ENCODE peak calls at places on chromosomes 6 and 20, in five cellular contexts. K, D, S, F and R are unnamed samples.

GRCh38 chr20:53774487-53775203 is 181.0 kb upstream of the ZNF217 start:
- DNase-seq in K (no peak), D (peak; percentile 100), S (no peak), F (no peak), R (no peak)

GRCh38 chr6:154792761-154793160 is 59.5 kb downstream of the SCAF8 start:
- DNase-seq in K (no peak), D (peak; percentile 85), S (no peak), F (no peak), R (no peak)

GRCh38 chr6:139395891-139396299 is 21.4 kb upstream of the CITED2 start:
- DNase-seq in K (no peak), D (no peak), S (no peak), F (no peak), R (no peak)

GRCh38 chr6:160060920-160061447 is 60.6 kb upstream of the SLC22A1 start:
- DNase-seq in K (no peak), D (no peak), S (no peak), F (no peak), R (no peak)

GRCh38 chr6:107320126-107320525 is 139.2 kb downstream of the PDSS2 start:
- DNase-seq in K (no peak), D (no peak), S (no peak), F (no peak), R (no peak)

GRCh38 chr6:43211960-43212359 is 17.3 kb downstream of the DNPH1 start:
- DNase-seq in K (no peak), D (no peak), S (no peak), F (no peak), R (no peak)

GRCh38 chr20:16708590-16708989 is 21.2 kb upstream of the SNRPB2 start:
- DNase-seq in K (no peak), D (peak; percentile 36), S (no peak), F (no peak), R (no peak)

GRCh38 chr20:60481051-60481741 is 523.0 kb downstream of the CDH26 start:
- DNase-seq in K (no peak), D (no peak), S (no peak), F (no peak), R (no peak)

GRCh38 chr6:7262037-7262461 is 51.0 kb downstream of the SSR1 start:
- DNase-seq in K (no peak), D (no peak), S (no peak), F (peak; percentile 43), R (no peak)

GRCh38 chr6:148457843-148458159 is 115.2 kb downstream of the SASH1 start:
- DNase-seq in K (peak; percentile 20), D (no peak), S (no peak), F (no peak), R (no peak)

GRCh38 chr20:7608246-7608645 is 332.0 kb downstream of the HAO1 start:
- DNase-seq in K (no peak), D (peak; percentile 30), S (no peak), F (no peak), R (no peak)

GRCh38 chr6:41021832-41022231 is 17.2 kb downstream of the UNC5CL start:
- DNase-seq in K (no peak), D (peak; percentile 52), S (no peak), F (no peak), R (no peak)

GRCh38 chr6:489001-489400 is 97.4 kb downstream of the IRF4 start:
- DNase-seq in K (no peak), D (no peak), S (peak; percentile 58), F (no peak), R (no peak)

GRCh38 chr20:25549172-25549865 is 36.0 kb downstream of the NINL start:
- DNase-seq in K (no peak), D (no peak), S (no peak), F (no peak), R (no peak)